ENCODE peak calls at places on chromosomes 4 and X, in five cellular contexts. X is GM12878, A is fibroblast of lung, G is DND-41, R is H9. Y is an unnamed sample.

GRCh38 chr4:38365748-38366310 is 298.2 kb upstream of the KLF3 start:
- DNase-seq in A (no peak), R (no peak), G (no peak), X (no peak), Y (no peak)

GRCh38 chrX:24838624-24839023 is 144.9 kb downstream of the POLA1 start:
- DNase-seq in A (peak; percentile 57), G (peak; percentile 7), R (no peak), X (peak; percentile 1), Y (no peak)

GRCh38 chrX:123920065-123920785 is 41.3 kb upstream of the STAG2 start:
- DNase-seq in R (no peak), X (no peak), A (peak; percentile 71), G (no peak), Y (peak; percentile 90)

GRCh38 chrX:38664285-38664684 is 102.9 kb downstream of the TSPAN7 start:
- DNase-seq in X (no peak), A (peak; percentile 55), R (no peak), G (peak; percentile 12), Y (no peak)

GRCh38 chr4:173577963-173578362 is 47.9 kb upstream of the HAND2 start:
- DNase-seq in G (no peak), X (no peak), R (no peak), A (no peak), Y (no peak)

GRCh38 chr4:20760053-20760452 is 59.8 kb downstream of the PACRGL start:
- DNase-seq in A (peak; percentile 6), X (no peak), G (no peak), R (peak; percentile 28), Y (no peak)

GRCh38 chr4:52423967-52424366 is 235.1 kb downstream of the USP46 start:
- DNase-seq in G (no peak), R (no peak), X (peak; percentile 26), A (no peak), Y (no peak)

GRCh38 chrX:28058906-28059305 is 77.7 kb upstream of the DCAF8L1 start:
- DNase-seq in X (no peak), G (no peak), A (peak; percentile 51), R (no peak), Y (no peak)

GRCh38 chr4:109989044-109989443 is 76.4 kb downstream of the EGF start:
- DNase-seq in G (no peak), X (no peak), R (no peak), A (peak; percentile 13), Y (no peak)

GRCh38 chr4:2425386-2426068 is 6.8 kb downstream of the CFAP99 start:
- DNase-seq in X (no peak), G (no peak), R (no peak), A (no peak), Y (peak; percentile 6)

GRCh38 chr4:147312376-147313046 is 168.4 kb upstream of the EDNRA start:
- DNase-seq in R (no peak), X (no peak), A (peak; percentile 86), G (no peak), Y (no peak)

GRCh38 chrX:129717902-129718301 is 20.9 kb upstream of the XPNPEP2 start:
- DNase-seq in R (no peak), G (no peak), A (peak; percentile 68), X (no peak), Y (peak; percentile 55)

GRCh38 chrX:124736553-124737240 is 390.3 kb downstream of the SH2D1A start:
- DNase-seq in R (peak; percentile 92), A (no peak), G (peak; percentile 69), X (no peak), Y (no peak)

GRCh38 chr4:55733874-55734437 is 85.6 kb upstream of the EXOC1L start:
- DNase-seq in R (no peak), G (no peak), X (no peak), A (peak; percentile 61), Y (no peak)

GRCh38 chrX:80578518-80579105 is 158.4 kb downstream of the TENT5D start:
- DNase-seq in G (no peak), R (no peak), X (no peak), A (peak; percentile 2), Y (peak; percentile 71)

GRCh38 chrX:139204903-139205667 is 325.5 kb upstream of the F9 start:
- DNase-seq in A (no peak), R (peak; percentile 73), G (no peak), X (no peak), Y (no peak)

GRCh38 chrX:150846130-150846529 is 52.3 kb downstream of the CD99L2 start:
- DNase-seq in R (no peak), X (no peak), G (no peak), A (no peak), Y (no peak)

GRCh38 chr4:1369091-1369450 is 22.1 kb downstream of the UVSSA start:
- DNase-seq in R (no peak), X (no peak), G (no peak), A (no peak), Y (peak; percentile 66)

GRCh38 chr4:1711055-1711905 is 839 bp downstream of the SLBP start:
- DNase-seq in A (peak; percentile 55), R (peak; percentile 48), G (peak; percentile 50), X (no peak), Y (peak; percentile 97)

GRCh38 chr4:24472514-24473308 is 111.6 kb downstream of the DHX15 start:
- DNase-seq in X (no peak), G (peak; percentile 59), A (peak; percentile 88), R (peak; percentile 88), Y (peak; percentile 97)

GRCh38 chr4:114026447-114026846 is 47.0 kb upstream of the ARSJ start:
- DNase-seq in X (no peak), R (no peak), G (no peak), A (no peak), Y (no peak)

GRCh38 chr4:94536049-94536448 is 84.3 kb downstream of the PDLIM5 start:
- DNase-seq in G (no peak), A (no peak), R (no peak), X (no peak), Y (no peak)

GRCh38 chr4:93719552-93719951 is 109.0 kb upstream of the ATOH1 start:
- DNase-seq in A (peak; percentile 9), X (no peak), R (no peak), G (no peak), Y (no peak)

GRCh38 chr4:106628616-106629606 is 260.3 kb upstream of the GIMD1 start:
- DNase-seq in A (no peak), G (no peak), X (no peak), R (no peak), Y (no peak)

GRCh38 chr4:2364654-2365053 is 53.8 kb downstream of the ZFYVE28 start:
- DNase-seq in G (no peak), A (peak; percentile 51), X (no peak), R (no peak), Y (peak; percentile 98)

GRCh38 chr4:108240356-108240755 is 71.6 kb upstream of the LEF1 start:
- DNase-seq in R (no peak), A (peak; percentile 15), X (no peak), G (no peak), Y (no peak)

GRCh38 chr4:173191623-173192041 is 23.0 kb downstream of the GALNT7 start:
- DNase-seq in R (no peak), A (peak; percentile 32), X (no peak), G (no peak), Y (no peak)

GRCh38 chr4:791866-792630 is 33.9 kb downstream of the CPLX1 start:
- DNase-seq in A (no peak), X (no peak), R (peak; percentile 71), G (no peak), Y (peak; percentile 87)

GRCh38 chr4:151860561-151861093 is 99.8 kb upstream of the GATB start:
- DNase-seq in X (no peak), A (no peak), R (no peak), G (no peak), Y (no peak)

GRCh38 chr4:48275247-48275646 is 5.6 kb upstream of the TEC start:
- DNase-seq in G (no peak), A (peak; percentile 59), R (no peak), X (peak; percentile 42), Y (peak; percentile 84)

GRCh38 chr4:136900706-136901105 is 631.6 kb downstream of the PCDH18 start:
- DNase-seq in X (no peak), R (no peak), G (peak; percentile 9), A (peak; percentile 13), Y (no peak)

GRCh38 chrX:109886122-109886761 is 116.7 kb upstream of the TMEM164 start:
- DNase-seq in A (peak; percentile 69), R (peak; percentile 38), G (peak; percentile 17), X (no peak), Y (peak; percentile 55)

DNA sequence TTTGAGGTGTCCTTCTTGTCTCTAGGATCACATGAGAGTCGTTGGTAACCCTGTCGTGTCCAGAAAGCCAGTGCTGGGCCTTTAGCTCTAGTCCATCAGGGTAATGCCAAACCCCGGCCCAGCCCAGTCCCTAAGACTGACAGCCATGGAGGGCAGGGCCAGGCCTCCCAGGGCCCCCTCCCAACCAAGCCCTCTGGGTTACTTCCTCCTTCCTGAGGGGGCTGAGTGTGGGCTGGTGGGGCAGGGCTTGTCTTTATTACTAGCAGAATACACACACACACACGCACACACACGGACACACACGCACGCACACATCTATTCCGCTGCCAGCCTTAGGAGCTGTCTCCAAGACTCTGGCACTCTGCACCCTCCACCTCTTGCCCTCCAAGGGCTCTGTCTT is 35.6 kb upstream of the CDKN2AIP start:
- DNase-seq in R (no peak), X (no peak), G (no peak), A (no peak), Y (no peak)
- H3K79me2 ChIP-seq in R (no peaks in the 10 kb centered on the region), X (no peaks in the 10 kb centered on the region), G (no peaks in the 10 kb centered on the region), A (no peaks in the 10 kb centered on the region), Y (no peaks in the 10 kb centered on the region)

GRCh38 chr4:153512162-153512852 is 46.1 kb downstream of the TMEM131L start:
- DNase-seq in X (no peak), A (no peak), R (no peak), G (no peak), Y (no peak)
- H3K4me2 ChIP-seq in X (no peak overlapping the region), A (peak overlapping the region; percentile 50), R (no peak overlapping the region), G (peak overlapping the region; percentile 18), Y (no peak overlapping the region)

GRCh38 chr4:82473621-82474164 is 43.3 kb downstream of the ENOPH1 start:
- DNase-seq in A (no peak), R (no peak), G (no peak), X (no peak), Y (no peak)

GRCh38 chr4:82467442-82467841 is 37.1 kb downstream of the ENOPH1 start:
- DNase-seq in G (no peak), R (no peak), X (no peak), A (peak; percentile 8), Y (no peak)

GRCh38 chr4:82469776-82470345 is 39.5 kb downstream of the ENOPH1 start:
- DNase-seq in X (no peak), G (no peak), R (no peak), A (peak; percentile 45), Y (peak; percentile 54)
- TF ChIP-seq CTCF in X (no peak), G (no peak), R (no peak), A (no peak), Y (no peak)

DNA sequence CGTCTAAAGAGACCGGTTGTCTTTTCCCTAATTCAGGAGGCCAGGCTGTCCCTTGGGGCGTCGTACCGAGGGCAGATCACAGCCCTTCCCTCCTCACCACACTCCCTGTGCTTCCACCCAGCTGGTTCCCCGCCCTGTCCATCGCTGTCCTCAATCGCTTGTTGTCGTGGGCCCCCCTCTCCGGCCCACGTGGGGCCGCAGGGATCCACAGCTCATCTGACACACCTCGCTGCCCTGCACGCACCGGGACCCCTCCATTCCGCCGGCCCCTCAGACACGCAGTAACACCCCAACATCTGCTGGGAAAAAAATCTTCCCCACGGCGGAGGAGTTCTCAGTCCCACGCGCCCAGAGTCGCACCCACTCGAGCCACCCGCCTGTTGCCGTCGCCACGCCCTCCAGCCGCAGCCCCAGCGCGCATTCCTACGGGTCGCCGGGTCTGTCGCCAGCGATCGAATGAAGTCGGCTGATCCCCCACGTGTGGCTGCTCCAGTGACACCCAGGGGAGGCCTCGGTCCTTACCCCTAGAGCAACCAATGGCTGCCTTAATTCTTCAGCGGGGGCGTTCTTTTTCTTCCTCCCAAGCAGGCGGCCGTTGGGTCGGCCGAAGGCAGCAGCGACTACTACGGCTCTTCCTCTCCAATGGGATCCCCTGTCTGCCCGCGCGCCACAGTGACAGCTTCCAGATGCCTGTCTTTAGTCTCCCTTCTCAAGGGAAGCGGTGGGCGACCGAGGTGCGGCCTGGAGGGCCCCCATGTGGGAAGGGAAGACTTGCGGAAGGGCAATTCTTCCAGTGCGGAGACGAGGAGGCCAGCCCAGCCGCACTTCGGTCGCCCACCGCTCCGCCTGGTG is 885 bp upstream of the SEPTIN11 start:
- DNase-seq in G (no peak), X (peak; percentile 50), R (peak; percentile 75), A (peak; percentile 75), Y (peak; percentile 93)
- H3K79me2 ChIP-seq in G (no peaks in the 10 kb centered on the region), X (peaks cover 52% of the 10 kb centered on the region), R (peaks cover 14% of the 10 kb centered on the region), A (peaks cover 77% of the 10 kb centered on the region), Y (peaks cover 74% of the 10 kb centered on the region)